ENCODE peak calls at places on chromosomes 3 and 15, in four cellular contexts. W is fibroblast of lung, V is GM23248, X is MM.1S. O is an unnamed sample.

GRCh38 chr15:95826831-95827230 is 503.7 kb upstream of the NR2F2 start:
- DNase-seq in X (peak; percentile 46), V (no peak), W (no peak), O (no peak)

GRCh38 chr3:116630494-116630893 is 79.1 kb upstream of the TUSC7 start:
- DNase-seq in X (no peak), W (no peak), V (no peak), O (no peak)

GRCh38 chr15:43911235-43911661 is 84.4 kb downstream of the WDR76 start:
- DNase-seq in V (peak; percentile 98), W (peak; percentile 90), X (no peak), O (no peak)

GRCh38 chr3:195916991-195917390 is 8.6 kb upstream of the TNK2 start:
- DNase-seq in V (no peak), X (no peak), W (no peak), O (no peak)

GRCh38 chr3:17753271-17753992 is 11.0 kb upstream of the TBC1D5 start:
- DNase-seq in V (peak; percentile 5), W (no peak), X (no peak), O (no peak)

GRCh38 chr3:188695251-188695650 is 476.5 kb upstream of the TPRG1 start:
- DNase-seq in V (no peak), X (no peak), W (no peak), O (no peak)

GRCh38 chr15:31296304-31297220 is 30.1 kb upstream of the KLF13 start:
- DNase-seq in W (no peak), X (no peak), V (no peak), O (peak; percentile 63)

GRCh38 chr3:187264946-187265345 is 26.6 kb downstream of the MASP1 start:
- DNase-seq in X (no peak), V (peak; percentile 46), W (peak; percentile 8), O (no peak)

GRCh38 chr3:158685151-158685550 is 12.7 kb upstream of the LXN start:
- DNase-seq in V (peak; percentile 70), X (no peak), W (no peak), O (no peak)

GRCh38 chr3:13194285-13195209 is 121.3 kb upstream of the IQSEC1 start:
- DNase-seq in V (no peak), W (no peak), X (no peak), O (no peak)

GRCh38 chr3:69896095-69896494 is 103.4 kb upstream of the SAMMSON start:
- DNase-seq in V (no peak), X (no peak), W (no peak), O (no peak)

GRCh38 chr3:42425736-42426407 is 15.5 kb upstream of the LYZL4 start:
- DNase-seq in W (no peak), X (no peak), V (no peak), O (no peak)

GRCh38 chr3:160088492-160089137 is 100.0 kb downstream of the IL12A start:
- DNase-seq in V (no peak), W (no peak), X (no peak), O (no peak)

GRCh38 chr3:120214161-120214560 is 70.9 kb downstream of the GPR156 start:
- DNase-seq in W (no peak), X (no peak), V (peak; percentile 52), O (no peak)

GRCh38 chr3:172595648-172596393 is 72.6 kb upstream of the TNFSF10 start:
- DNase-seq in W (peak; percentile 55), X (peak; percentile 90), V (peak; percentile 86), O (peak; percentile 60)

GRCh38 chr3:36992806-36993325 is at the start of gene EPM2AIP1:
- DNase-seq in W (no peak), X (no peak), V (peak; percentile 100), O (peak; percentile 91)

GRCh38 chr3:112894258-112894657 is 47.6 kb upstream of the CD200R1L start:
- DNase-seq in W (peak; percentile 2), V (peak; percentile 36), X (no peak), O (peak; percentile 20)

GRCh38 chr3:192038726-192039125 is 577.8 kb downstream of the PYDC2 start:
- DNase-seq in X (peak; percentile 99), W (no peak), V (no peak), O (no peak)

GRCh38 chr3:150414989-150415388 is 6.9 kb downstream of the TSC22D2 start:
- DNase-seq in X (no peak), W (no peak), V (peak; percentile 70), O (no peak)

GRCh38 chr3:145417678-145418077 is 743.3 kb downstream of the PLOD2 start:
- DNase-seq in X (no peak), W (no peak), V (no peak), O (no peak)

GRCh38 chr15:83747050-83747717 is 93.3 kb downstream of the ADAMTSL3 start:
- DNase-seq in X (peak; percentile 9), W (peak; percentile 75), V (peak; percentile 8), O (peak; percentile 36)

GRCh38 chr15:55318588-55319494 is at the start of the genes PIGB and PIGBOS1:
- DNase-seq in W (peak; percentile 93), X (peak; percentile 90), V (peak; percentile 95), O (peak; percentile 90)

GRCh38 chr3:26091096-26091495 is 301.2 kb downstream of the OXSM start:
- DNase-seq in V (no peak), W (no peak), X (no peak), O (no peak)

GRCh38 chr3:88291516-88291915 is 141.8 kb downstream of the C3orf38 start:
- DNase-seq in X (no peak), V (no peak), W (no peak), O (no peak)

GRCh38 chr3:4387224-4388204 is 79.6 kb downstream of the SUMF1 start:
- DNase-seq in W (no peak), X (no peak), V (no peak), O (no peak)

GRCh38 chr3:141152801-141153678 is 78.6 kb upstream of the PXYLP1 start:
- DNase-seq in V (no peak), W (no peak), X (no peak), O (peak; percentile 51)

GRCh38 chr3:39208463-39209055 is 16.2 kb upstream of the XIRP1 start:
- DNase-seq in W (peak; percentile 57), X (peak; percentile 72), V (peak; percentile 77), O (peak; percentile 76)

GRCh38 chr3:190912736-190913135 is 50.2 kb upstream of the GMNC start:
- DNase-seq in X (no peak), V (no peak), W (no peak), O (no peak)

GRCh38 chr3:32321095-32321835 is 70.4 kb upstream of the CMTM7 start:
- DNase-seq in V (no peak), X (no peak), W (no peak), O (peak; percentile 78)

GRCh38 chr3:15319127-15319526 is 13.3 kb downstream of the SH3BP5 start:
- DNase-seq in W (no peak), X (no peak), V (no peak), O (no peak)

GRCh38 chr3:15318661-15319060 is 13.7 kb downstream of the SH3BP5 start:
- DNase-seq in V (no peak), X (no peak), W (no peak), O (no peak)

GRCh38 chr3:15315003-15315402 is 17.4 kb downstream of the SH3BP5 start:
- DNase-seq in X (no peak), W (no peak), V (peak; percentile 64), O (no peak)

GRCh38 chr3:15319575-15319974 is 12.8 kb downstream of the SH3BP5 start:
- DNase-seq in V (peak; percentile 88), W (peak; percentile 59), X (no peak), O (no peak)

GRCh38 chr3:15317164-15317477 is 15.3 kb downstream of the SH3BP5 start:
- DNase-seq in X (no peak), V (peak; percentile 75), W (no peak), O (no peak)
- H3K4me1 ChIP-seq in X (peaks cover 10% of the 10 kb centered on the region), V (peaks cover 69% of the 10 kb centered on the region), W (no peaks in the 10 kb centered on the region), O (peaks cover 37% of the 10 kb centered on the region)

GRCh38 chr15:75720297-75720696 is 7.6 kb upstream of the CSPG4 start:
- DNase-seq in W (no peak), V (no peak), X (no peak), O (no peak)

GRCh38 chr15:75723171-75723846 is 10.7 kb upstream of the CSPG4 start:
- DNase-seq in X (no peak), V (peak; percentile 36), W (no peak), O (no peak)

GRCh38 chr15:75721923-75722870 is 9.5 kb upstream of the CSPG4 start:
- DNase-seq in X (no peak), V (no peak), W (no peak), O (no peak)

GRCh38 chr15:75721462-75721922 is 8.8 kb upstream of the CSPG4 start:
- DNase-seq in W (no peak), X (no peak), V (no peak), O (no peak)

GRCh38 chr15:75720787-75721461 is 8.3 kb upstream of the CSPG4 start:
- DNase-seq in X (no peak), V (peak; percentile 45), W (no peak), O (peak; percentile 74)
- H3K4me2 ChIP-seq in X (no peak overlapping the region), V (no peak overlapping the region), W (no peak overlapping the region), O (no peak overlapping the region)

DNA sequence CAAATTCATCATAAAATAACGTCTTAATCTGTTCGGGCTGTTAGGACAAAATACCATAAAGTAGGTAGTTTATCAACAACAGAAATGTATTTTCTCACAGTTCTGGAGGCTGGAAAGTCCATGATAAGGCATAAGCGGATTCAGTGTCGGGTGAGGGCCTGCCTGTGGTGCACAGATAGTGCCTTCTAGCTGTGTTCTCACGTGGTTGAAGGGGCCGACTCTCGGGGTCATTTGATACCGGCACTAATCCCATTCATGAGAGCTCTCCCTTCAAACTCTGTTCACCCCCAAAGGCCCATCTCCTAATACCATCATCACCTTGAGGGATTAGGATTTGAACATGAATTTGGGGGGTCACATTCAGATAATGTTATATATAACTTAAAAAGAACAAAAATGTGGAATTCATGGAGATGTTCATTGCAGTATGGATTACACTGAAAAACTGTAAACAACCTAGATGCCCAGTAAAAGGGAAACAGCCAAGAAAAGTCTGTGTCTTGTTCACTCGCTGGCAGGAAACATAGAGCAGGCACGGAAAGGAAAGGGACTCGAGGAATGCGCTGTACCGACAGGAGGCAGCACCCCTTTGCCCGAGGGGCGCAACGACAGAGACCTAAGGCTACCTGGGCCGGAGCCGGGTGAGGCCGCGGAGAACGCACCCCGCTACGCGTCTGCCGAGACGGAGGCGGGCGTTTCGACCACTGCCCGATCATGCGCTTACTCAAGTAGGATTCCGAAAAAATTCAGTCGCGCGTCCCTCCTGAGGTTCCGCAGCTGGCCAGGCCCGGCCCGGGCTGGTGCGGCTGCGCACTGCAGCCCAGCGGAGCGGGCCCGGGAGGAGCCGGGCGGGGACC is 1.1 kb upstream of the MAN2A2 start:
- DNase-seq in W (peak; percentile 79), V (peak; percentile 90), X (peak; percentile 87), O (peak; percentile 91)
- TF ChIP-seq EZH2 in W (no peak), V (no peak), X (no peak), O (no peak)

GRCh38 chr3:114411292-114411691 is 117.5 kb downstream of the TIGIT start:
- DNase-seq in X (no peak), V (peak; percentile 68), W (peak; percentile 44), O (no peak)
- H3K4me1 ChIP-seq in X (no peaks in the 10 kb centered on the region), V (peaks cover 64% of the 10 kb centered on the region), W (peaks cover 32% of the 10 kb centered on the region), O (peaks cover 26% of the 10 kb centered on the region)